ENCODE peak calls at places on chromosomes 3 and 15, in four cellular contexts. F is heart left ventricle, O is psoas muscle, Z is brain microvascular endothelial cell. H is an unnamed sample.
A peak's percentile ranks its signal among the peaks of the same experiment; 100 is the strongest.

GRCh38 chr15:55694652-55695150 is 48.3 kb downstream of the PRTG start:
- DNase-seq in F (no peak), Z (no peak), O (no peak), H (no peak)

GRCh38 chr3:141646760-141647561 is 91.1 kb upstream of the RNF7 start:
- DNase-seq in F (peak; percentile 45), Z (peak; percentile 56), O (no peak), H (no peak)

GRCh38 chr3:196569003-196569516 is 600 bp downstream of the FBXO45 start:
- DNase-seq in Z (peak; percentile 11), F (peak; percentile 13), O (no peak), H (peak; percentile 53)

GRCh38 chr3:128914966-128915645 is 35.7 kb downstream of the ACAD9 start:
- DNase-seq in Z (no peak), F (no peak), O (no peak), H (peak; percentile 11)

GRCh38 chr3:151553873-151554272 is 93.0 kb upstream of the IGSF10 start:
- DNase-seq in O (peak; percentile 16), Z (peak; percentile 36), F (no peak), H (peak; percentile 27)

GRCh38 chr3:179186426-179186825 is 38.3 kb downstream of the PIK3CA start:
- DNase-seq in F (no peak), O (no peak), Z (no peak), H (no peak)

GRCh38 chr3:156633335-156633734 is 41.1 kb upstream of the TIPARP start:
- DNase-seq in F (peak; percentile 35), O (peak; percentile 43), Z (peak; percentile 80), H (no peak)

GRCh38 chr3:103794656-103795055 is 1359.8 kb downstream of the ZPLD1 start:
- DNase-seq in Z (no peak), O (no peak), F (no peak), H (no peak)

GRCh38 chr15:42157981-42158765 is 1.7 kb upstream of the PLA2G4F start:
- DNase-seq in O (no peak), F (no peak), Z (peak; percentile 68), H (peak; percentile 51)

GRCh38 chr3:39915027-39915426 is 105.6 kb downstream of the MYRIP start:
- DNase-seq in Z (no peak), O (no peak), F (no peak), H (no peak)

GRCh38 chr15:98650871-98651481 is 2.6 kb downstream of the IGF1R start:
- DNase-seq in F (no peak), Z (no peak), O (no peak), H (no peak)

GRCh38 chr3:172629470-172629869 is 81.4 kb downstream of the NCEH1 start:
- DNase-seq in F (no peak), O (no peak), Z (peak; percentile 49), H (no peak)

GRCh38 chr3:12920967-12921366 is 79.6 kb upstream of the RPL32 start:
- DNase-seq in O (no peak), Z (no peak), F (no peak), H (no peak)

GRCh38 chr3:188634285-188634684 is 480.3 kb downstream of the LPP start:
- DNase-seq in O (no peak), Z (no peak), F (no peak), H (no peak)

GRCh38 chr15:75682181-75683135 is 30.2 kb downstream of the CSPG4 start:
- DNase-seq in O (no peak), F (no peak), Z (no peak), H (no peak)

GRCh38 chr3:73552700-73553099 is 72.0 kb downstream of the PDZRN3 start:
- DNase-seq in O (no peak), Z (peak; percentile 27), F (no peak), H (no peak)

GRCh38 chr3:142960322-142960850 is 3.1 kb downstream of the PAQR9 start:
- DNase-seq in F (no peak), Z (no peak), O (no peak), H (no peak)

GRCh38 chr3:142962520-142963265 is 781 bp downstream of the PAQR9 start:
- DNase-seq in F (no peak), O (no peak), Z (no peak), H (no peak)

GRCh38 chr3:142963266-142964149 is at the start of gene PAQR9:
- DNase-seq in O (peak; percentile 35), F (peak; percentile 24), Z (no peak), H (no peak)

GRCh38 chr3:142962175-142962519 is 1.3 kb downstream of the PAQR9 start:
- DNase-seq in O (no peak), F (no peak), Z (no peak), H (no peak)

DNA sequence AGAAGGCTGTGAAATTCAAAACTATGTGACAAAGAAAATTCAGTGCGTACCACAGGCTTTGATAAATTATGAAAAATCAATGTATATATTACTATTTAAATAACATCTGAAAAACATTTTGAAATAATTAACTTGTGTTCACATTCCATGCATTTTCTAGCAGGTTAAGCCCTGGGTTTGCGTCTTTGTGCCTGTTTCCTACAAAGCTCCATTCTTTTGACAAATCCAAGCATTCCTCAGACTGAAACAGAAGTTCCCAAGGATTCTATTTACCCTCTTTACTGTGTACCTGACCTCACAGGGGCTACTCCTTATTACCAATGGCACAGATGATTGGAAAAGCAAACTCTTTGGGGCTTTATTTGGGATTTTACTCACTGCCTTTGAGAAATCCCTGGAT is 1.9 kb downstream of the PAQR9 start:
- DNase-seq in O (no peak), Z (no peak), F (no peak), H (no peak)
- H3K27me3 ChIP-seq in O (peaks cover 2% of the 10 kb centered on the region), Z (peaks cover 16% of the 10 kb centered on the region), F (peaks cover 20% of the 10 kb centered on the region), H (no peaks in the 10 kb centered on the region)

GRCh38 chr3:127769284-127770081 is 52.8 kb downstream of the MGLL start:
- DNase-seq in O (no peak), Z (no peak), F (no peak), H (no peak)

GRCh38 chr3:127770671-127771370 is 51.5 kb downstream of the MGLL start:
- DNase-seq in F (no peak), Z (no peak), O (peak; percentile 10), H (no peak)

GRCh38 chr3:127771746-127772145 is 50.6 kb downstream of the MGLL start:
- DNase-seq in O (peak; percentile 14), F (no peak), Z (no peak), H (peak; percentile 84)

GRCh38 chr3:127767126-127767525 is 55.2 kb downstream of the MGLL start:
- DNase-seq in F (no peak), Z (no peak), O (no peak), H (no peak)

DNA sequence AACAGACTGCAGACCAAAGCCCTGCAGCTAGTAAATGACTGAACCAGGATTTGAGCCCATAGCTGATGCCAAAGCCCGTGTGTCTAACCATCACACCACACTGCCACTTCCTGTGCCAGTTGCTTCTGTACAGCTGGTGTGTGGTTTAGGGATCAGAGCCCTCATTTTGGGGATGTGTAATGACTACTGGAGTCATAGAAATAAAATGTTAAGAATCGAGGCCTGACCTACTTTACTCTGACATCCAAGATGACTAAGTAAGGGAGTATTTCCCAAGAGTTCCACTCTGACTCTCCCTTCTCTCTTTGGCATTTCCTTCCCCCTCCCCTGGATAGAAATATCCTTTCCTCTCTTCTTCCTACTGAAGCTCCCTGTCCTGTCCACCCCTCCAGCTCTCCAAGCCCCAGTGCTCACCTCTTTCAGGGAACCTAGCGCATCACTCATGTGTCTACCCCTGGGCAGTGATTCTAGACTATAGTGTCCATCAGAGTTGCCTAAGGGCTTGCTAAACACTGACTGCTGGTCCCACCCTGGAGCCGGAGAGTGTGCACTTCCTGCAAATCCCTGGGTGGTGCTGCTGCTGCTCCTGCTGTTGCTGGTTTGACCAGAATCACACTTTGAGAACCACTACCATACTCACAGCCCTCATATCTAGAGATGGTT is 53.8 kb downstream of the MGLL start:
- DNase-seq in F (no peak), O (peak; percentile 69), Z (peak; percentile 91), H (peak; percentile 67)
- TF ChIP-seq CTCF in F (no peak), O (no peak), Z (peak; percentile 29), H (no peak)

GRCh38 chr3:121961283-121961682 is 60.8 kb downstream of the ILDR1 start:
- DNase-seq in F (no peak), Z (no peak), O (no peak), H (no peak)
- H3K27me3 ChIP-seq in F (no peaks in the 10 kb centered on the region), Z (no peaks in the 10 kb centered on the region), O (peaks cover 2% of the 10 kb centered on the region), H (no peaks in the 10 kb centered on the region)

GRCh38 chr15:101250331-101250730 is 1.5 kb downstream of the CHSY1 start:
- DNase-seq in O (no peak), F (no peak), Z (peak; percentile 49), H (no peak)

GRCh38 chr15:101248274-101248673 is 3.6 kb downstream of the CHSY1 start:
- DNase-seq in O (no peak), Z (no peak), F (no peak), H (no peak)

GRCh38 chr15:101252836-101253235 is 988 bp upstream of the CHSY1 start:
- DNase-seq in Z (no peak), O (no peak), F (no peak), H (no peak)

GRCh38 chr15:101251830-101252820 is at the start of gene CHSY1:
- DNase-seq in Z (peak; percentile 86), F (peak; percentile 96), O (peak; percentile 96), H (peak; percentile 84)

GRCh38 chr15:101250931-101251829 is 668 bp downstream of the CHSY1 start:
- DNase-seq in O (peak; percentile 47), F (peak; percentile 34), Z (no peak), H (no peak)
- TF ChIP-seq CTCF in O (no peak), F (no peak), Z (no peak), H (no peak)

GRCh38 chr15:89448825-89449224 is 47.6 kb downstream of the RHCG start:
- DNase-seq in O (no peak), F (no peak), Z (no peak), H (no peak)
- H3K27me3 ChIP-seq in O (peaks cover 17% of the 10 kb centered on the region), F (peaks cover 19% of the 10 kb centered on the region), Z (peaks cover 31% of the 10 kb centered on the region), H (peaks cover 15% of the 10 kb centered on the region)